ENCODE peak calls at places on chromosomes 11 and 22, in seven cellular contexts. F is Panc1, N is K562, A is HL-60, X is stomach, E is spleen, L is GM12878. Z is an unnamed sample.

GRCh38 chr11:86249307-86250098 is 5.0 kb downstream of the EED start:
- DNase-seq in F (no peak), N (no peak), A (no peak), X (no peak), E (no peak), L (no peak), Z (no peak)

GRCh38 chr11:587978-588380 is 11.7 kb downstream of the PHRF1 start:
- DNase-seq in F (no peak), N (peak), A (peak), X (no peak), E (no peak), L (no peak), Z (no peak)

GRCh38 chr11:63670077-63670737 is 969 bp downstream of the ATL3 start:
- DNase-seq in F (no peak), N (no peak), A (peak), X (no peak), E (no peak), L (no peak), Z (no peak)

GRCh38 chr11:69190796-69191536 is 35.2 kb downstream of the SMIM38 start:
- DNase-seq in F (no peak), N (no peak), A (no peak), X (no peak), E (no peak), L (no peak), Z (no peak)

GRCh38 chr11:94417386-94417987 is 16.3 kb upstream of the GPR83 start:
- DNase-seq in F (no peak), N (no peak), A (no peak), X (no peak), E (no peak), L (no peak), Z (no peak)

GRCh38 chr22:39294571-39295468 is 24.6 kb downstream of the RPL3 start:
- DNase-seq in F (no peak), N (no peak), A (no peak), X (no peak), E (no peak), L (no peak), Z (no peak)

GRCh38 chr22:41925783-41926460 is 684 bp downstream of the TNFRSF13C start:
- DNase-seq in F (no peak), N (peak), A (peak), X (peak), E (peak), L (no peak), Z (peak)

GRCh38 chr11:17230867-17231851 is 23.4 kb upstream of the PIK3C2A start:
- DNase-seq in F (no peak), N (no peak), A (peak), X (no peak), E (no peak), L (peak), Z (no peak)

GRCh38 chr11:104968856-104969776 is 742 bp upstream of the CASP4 start:
- DNase-seq in F (peak), N (no peak), A (no peak), X (no peak), E (peak), L (no peak), Z (peak)

GRCh38 chr22:44862981-44863860 is 110.8 kb downstream of the ARHGAP8 start:
- DNase-seq in F (no peak), N (peak), A (no peak), X (no peak), E (no peak), L (no peak), Z (no peak)

GRCh38 chr11:66470015-66470414 is 3.3 kb downstream of the PELI3 start:
- DNase-seq in F (no peak), N (no peak), A (no peak), X (no peak), E (no peak), L (no peak), Z (no peak)

GRCh38 chr11:64720640-64721358 is 2.2 kb downstream of the NRXN2 start:
- DNase-seq in F (no peak), N (no peak), A (no peak), X (no peak), E (peak), L (no peak), Z (no peak)

GRCh38 chr22:17370036-17370765 is 941 bp downstream of the CECR2 start:
- DNase-seq in F (no peak), N (no peak), A (no peak), X (no peak), E (peak), L (no peak), Z (no peak)

GRCh38 chr11:130729678-130730300 is 186.5 kb downstream of the SNX19 start:
- DNase-seq in F (no peak), N (no peak), A (no peak), X (no peak), E (no peak), L (no peak), Z (no peak)

GRCh38 chr11:76598426-76598839 is 72.1 kb downstream of the LRRC32 start:
- DNase-seq in F (peak), N (peak), A (peak), X (no peak), E (no peak), L (peak), Z (no peak)

GRCh38 chr11:36699271-36699670 is 101.2 kb upstream of the RAG2 start:
- DNase-seq in F (no peak), N (no peak), A (no peak), X (no peak), E (no peak), L (no peak), Z (no peak)

GRCh38 chr22:30195245-30196140 is 51.1 kb downstream of the LIF start:
- DNase-seq in F (no peak), N (no peak), A (no peak), X (no peak), E (no peak), L (no peak), Z (no peak)

GRCh38 chr11:5992604-5993251 is 5.9 kb upstream of the OR52L1 start:
- DNase-seq in F (no peak), N (peak), A (peak), X (no peak), E (no peak), L (no peak), Z (no peak)

GRCh38 chr11:113664981-113665710 is 41.0 kb downstream of the TMPRSS5 start:
- DNase-seq in F (no peak), N (peak), A (no peak), X (peak), E (no peak), L (no peak), Z (peak)
- TF ChIP-seq POLR2AphosphoS5 in F (no peak), N (peak), A (no peak), X (peak), E (no peak), L (no peak), Z (peak)

GRCh38 chr11:91876746-91877145 is 347.9 kb upstream of the FAT3 start:
- DNase-seq in F (no peak), N (no peak), A (no peak), X (no peak), E (no peak), L (no peak), Z (no peak)

GRCh38 chr11:91880660-91881059 is 344.0 kb upstream of the FAT3 start:
- DNase-seq in F (no peak), N (no peak), A (no peak), X (no peak), E (no peak), L (no peak), Z (no peak)
- TF ChIP-seq POLR2AphosphoS5 in F (no peak), N (no peak), A (no peak), X (no peak), E (no peak), L (no peak), Z (no peak)

GRCh38 chr22:36873614-36874308 is 13.0 kb downstream of the NCF4 start:
- DNase-seq in F (peak), N (peak), A (peak), X (peak), E (peak), L (peak), Z (peak)
- TF ChIP-seq POLR2AphosphoS5 in F (no peak), N (no peak), A (peak), X (peak), E (no peak), L (peak), Z (peak)

DNA sequence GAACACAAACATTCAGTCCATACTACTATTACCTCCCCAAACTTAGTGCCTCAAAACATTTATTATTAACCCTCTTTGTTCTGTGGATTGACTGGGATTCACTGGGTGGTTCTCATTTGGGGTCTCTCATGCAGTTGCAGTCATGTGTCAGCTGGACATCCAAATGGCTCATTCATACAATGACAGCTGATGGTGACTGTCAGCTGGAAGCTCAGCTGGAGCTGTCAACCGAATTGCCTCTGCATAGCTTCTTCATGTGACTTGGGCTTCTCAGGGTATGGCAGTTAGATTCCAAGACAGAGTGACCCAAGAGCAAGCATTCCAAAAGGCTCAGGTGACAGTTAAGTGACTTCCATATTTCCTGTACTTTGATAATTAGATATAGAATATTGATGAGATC is 85.2 kb downstream of the CCDC34 start:
- DNase-seq in F (no peak), N (no peak), A (no peak), X (no peak), E (no peak), L (no peak), Z (no peak)
- TF ChIP-seq POLR2AphosphoS5 in F (no peak), N (no peak), A (no peak), X (no peak), E (no peak), L (no peak), Z (no peak)

DNA sequence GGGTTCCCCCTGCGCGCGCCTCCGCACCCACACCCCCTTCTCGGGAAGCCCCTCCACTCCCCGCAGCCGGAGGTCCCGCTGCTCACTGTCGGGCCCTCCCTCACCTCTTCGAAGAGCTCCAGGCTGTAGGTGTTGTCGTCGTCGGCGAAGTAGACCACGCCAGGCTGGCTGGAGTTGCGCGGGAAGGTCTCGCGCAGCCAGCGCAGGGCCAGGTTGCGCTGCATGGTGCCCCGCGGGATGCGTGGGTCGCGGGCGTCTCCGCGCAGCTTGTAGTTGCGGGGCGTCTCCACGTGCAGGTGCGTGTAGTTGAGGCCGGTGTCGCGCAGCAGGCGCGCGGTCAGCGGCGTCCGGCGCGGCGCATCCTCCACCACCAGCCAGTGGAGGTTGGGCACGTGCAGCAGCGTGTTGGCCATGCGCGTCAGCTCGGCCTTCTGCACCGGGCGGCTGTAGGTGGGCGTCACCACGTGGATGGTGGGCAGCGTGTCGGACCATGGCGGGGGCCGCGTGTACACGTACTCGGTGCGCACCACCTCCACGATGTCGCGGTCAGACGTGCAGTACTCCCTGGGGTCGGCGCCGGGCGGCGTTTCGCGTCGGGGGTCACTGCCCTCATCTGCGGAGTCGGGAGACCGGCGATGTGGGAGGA is 28.3 kb downstream of the B3GAT1 start:
- DNase-seq in F (no peak), N (no peak), A (no peak), X (no peak), E (no peak), L (no peak), Z (no peak)
- TF ChIP-seq POLR2AphosphoS5 in F (no peak), N (no peak), A (no peak), X (no peak), E (no peak), L (no peak), Z (no peak)

Z was measured in prostate gland.